ENCODE peak calls at places on chromosomes 2 and 18, in eight cellular contexts. B, M, T, P, X, V, G and W are unnamed samples.
A peak's percentile ranks its signal among the peaks of the same experiment; 100 is the strongest.

GRCh38 chr2:166494140-166494544 is at the start of gene SCN7A:
- DNase-seq in B (peak; percentile 67), M (no peak), T (peak; percentile 31), P (peak; percentile 92), X (peak; percentile 28), V (no peak), G (peak; percentile 33), W (peak; percentile 10)

GRCh38 chr2:172052000-172052983 is 33.0 kb upstream of the DLX1 start:
- DNase-seq in B (no peak), M (no peak), T (peak; percentile 18), P (no peak), X (peak; percentile 27), V (no peak), G (no peak), W (peak; percentile 50)

GRCh38 chr2:129462349-129462748 is 517.1 kb upstream of the RAB6C start:
- DNase-seq in B (no peak), M (no peak), T (no peak), P (no peak), X (no peak), V (no peak), G (no peak), W (no peak)

GRCh38 chr18:56575819-56576663 is 62.4 kb downstream of the TXNL1 start:
- DNase-seq in B (peak; percentile 34), M (no peak), T (peak; percentile 62), P (no peak), X (peak; percentile 82), V (no peak), G (peak; percentile 21), W (no peak)

GRCh38 chr2:160228141-160228963 is 28.3 kb upstream of the ITGB6 start:
- DNase-seq in B (no peak), M (no peak), T (peak; percentile 76), P (no peak), X (peak; percentile 97), V (no peak), G (no peak), W (no peak)

GRCh38 chr18:34322365-34323289 is 97.9 kb upstream of the NOL4 start:
- DNase-seq in B (peak; percentile 8), M (no peak), T (no peak), P (peak; percentile 24), X (peak; percentile 74), V (peak; percentile 4), G (peak; percentile 51), W (peak; percentile 26)

GRCh38 chr2:184316911-184317310 is 281.4 kb upstream of the ZNF804A start:
- DNase-seq in B (no peak), M (no peak), T (no peak), P (no peak), X (no peak), V (no peak), G (no peak), W (no peak)

GRCh38 chr2:102154364-102154763 is 11.8 kb downstream of the IL1R1 start:
- DNase-seq in B (no peak), M (no peak), T (no peak), P (no peak), X (no peak), V (no peak), G (no peak), W (no peak)

GRCh38 chr2:191109888-191110287 is 40.9 kb downstream of the STAT4 start:
- DNase-seq in B (no peak), M (no peak), T (no peak), P (no peak), X (no peak), V (peak; percentile 62), G (no peak), W (no peak)

GRCh38 chr2:207239222-207239674 is 73.5 kb upstream of the KLF7 start:
- DNase-seq in B (peak; percentile 98), M (no peak), T (peak; percentile 100), P (peak; percentile 31), X (peak; percentile 100), V (peak; percentile 47), G (peak; percentile 60), W (peak; percentile 76)

GRCh38 chr18:48583568-48583967 is 44.7 kb downstream of the CTIF start:
- DNase-seq in B (no peak), M (no peak), T (peak; percentile 31), P (no peak), X (no peak), V (no peak), G (no peak), W (no peak)

GRCh38 chr2:239326831-239327535 is 73.8 kb downstream of the HDAC4 start:
- DNase-seq in B (no peak), M (peak; percentile 55), T (no peak), P (no peak), X (no peak), V (peak; percentile 71), G (peak; percentile 60), W (no peak)

GRCh38 chr2:61460168-61460567 is 10.7 kb downstream of the USP34 start:
- DNase-seq in B (peak; percentile 24), M (no peak), T (peak; percentile 79), P (no peak), X (peak; percentile 93), V (no peak), G (peak; percentile 69), W (no peak)

GRCh38 chr2:11411768-11412448 is 54.1 kb downstream of the E2F6 start:
- DNase-seq in B (no peak), M (no peak), T (peak; percentile 49), P (no peak), X (peak; percentile 70), V (peak; percentile 7), G (peak; percentile 61), W (no peak)

GRCh38 chr2:127107622-127107999 is 657 bp upstream of the BIN1 start:
- DNase-seq in B (no peak), M (no peak), T (no peak), P (no peak), X (no peak), V (no peak), G (no peak), W (no peak)

GRCh38 chr2:130864830-130865229 is 28.1 kb downstream of the ARHGEF4 start:
- DNase-seq in B (peak; percentile 72), M (no peak), T (peak; percentile 39), P (peak; percentile 48), X (peak; percentile 92), V (no peak), G (peak; percentile 13), W (no peak)

GRCh38 chr18:49250819-49251388 is 209.5 kb downstream of the DYM start:
- DNase-seq in B (no peak), M (no peak), T (peak; percentile 47), P (no peak), X (peak; percentile 56), V (no peak), G (peak; percentile 2), W (no peak)